ENCODE peak calls at places on chromosomes 7 and 10, in six cellular contexts. U is thoracic aorta, H is AG04450, X is neural progenitor cell, W is WTC11, Q is foreskin fibroblast. F is an unnamed sample.

GRCh38 chr7:12815871-12816270 is 128.4 kb downstream of the ARL4A start:
- DNase-seq in U (no peak), H (no peak), X (no peak), W (no peak), Q (no peak), F (no peak)

GRCh38 chr10:118977864-118978263 is 51.6 kb upstream of the NANOS1 start:
- DNase-seq in U (no peak), H (no peak), X (no peak), W (no peak), Q (no peak), F (no peak)

GRCh38 chr7:20959281-20959680 is 172.6 kb upstream of the SP8 start:
- DNase-seq in U (no peak), H (no peak), X (no peak), W (no peak), Q (no peak), F (no peak)

GRCh38 chr7:151704969-151705743 is 171.8 kb downstream of the PRKAG2 start:
- DNase-seq in U (no peak), H (no peak), X (peak), W (no peak), Q (peak), F (no peak)

GRCh38 chr7:104275900-104276299 is 52.5 kb upstream of the LHFPL3 start:
- DNase-seq in U (no peak), H (no peak), X (no peak), W (no peak), Q (peak), F (no peak)

GRCh38 chr10:20970044-20970443 is 72.9 kb upstream of the NEBL start:
- DNase-seq in U (no peak), H (no peak), X (no peak), W (no peak), Q (peak), F (no peak)

GRCh38 chr10:116699049-116699782 is 43.1 kb downstream of the HSPA12A start:
- DNase-seq in U (no peak), H (no peak), X (no peak), W (no peak), Q (no peak), F (no peak)

GRCh38 chr10:6005856-6006390 is 28.6 kb upstream of the IL15RA start:
- DNase-seq in U (no peak), H (no peak), X (no peak), W (no peak), Q (no peak), F (no peak)

GRCh38 chr7:19815546-19815945 is 42.1 kb upstream of the TMEM196 start:
- DNase-seq in U (no peak), H (no peak), X (no peak), W (no peak), Q (no peak), F (no peak)

GRCh38 chr10:99008106-99008505 is 227.5 kb downstream of the HPSE2 start:
- DNase-seq in U (no peak), H (no peak), X (no peak), W (no peak), Q (peak), F (no peak)

GRCh38 chr10:129465796-129466702 is 992 bp upstream of the MGMT start:
- DNase-seq in U (no peak), H (no peak), X (no peak), W (no peak), Q (no peak), F (no peak)

GRCh38 chr10:80462986-80463741 is 9.1 kb downstream of the TSPAN14 start:
- DNase-seq in U (no peak), H (no peak), X (no peak), W (no peak), Q (peak), F (no peak)

GRCh38 chr10:114024876-114025609 is 18.6 kb upstream of the ADRB1 start:
- DNase-seq in U (no peak), H (no peak), X (no peak), W (no peak), Q (peak), F (no peak)

GRCh38 chr7:55074008-55074499 is 55.2 kb downstream of the EGFR start:
- DNase-seq in U (no peak), H (no peak), X (no peak), W (no peak), Q (peak), F (peak)

GRCh38 chr7:30800785-30801252 is 29.6 kb downstream of the MINDY4 start:
- DNase-seq in U (no peak), H (peak), X (peak), W (peak), Q (peak), F (peak)

GRCh38 chr10:24256619-24257018 is 47.7 kb downstream of the KIAA1217 start:
- DNase-seq in U (no peak), H (no peak), X (no peak), W (no peak), Q (no peak), F (no peak)

GRCh38 chr10:14302035-14302434 is 28.7 kb downstream of the FRMD4A start:
- DNase-seq in U (no peak), H (peak), X (peak), W (no peak), Q (peak), F (no peak)

GRCh38 chr10:17430647-17431355 is 23.6 kb downstream of the ST8SIA6 start:
- DNase-seq in U (no peak), H (peak), X (peak), W (peak), Q (peak), F (peak)

GRCh38 chr7:95865716-95866371 is 93.5 kb downstream of the DYNC1I1 start:
- DNase-seq in U (no peak), H (no peak), X (peak), W (no peak), Q (no peak), F (no peak)

GRCh38 chr7:108347616-108348015 is 108.6 kb downstream of the NRCAM start:
- DNase-seq in U (no peak), H (no peak), X (peak), W (peak), Q (peak), F (no peak)

GRCh38 chr7:130888468-130888867 is 154.5 kb upstream of the KLF14 start:
- DNase-seq in U (no peak), H (no peak), X (no peak), W (no peak), Q (no peak), F (no peak)

GRCh38 chr10:24737001-24737400 is 13.3 kb upstream of the ARHGAP21 start:
- DNase-seq in U (no peak), H (no peak), X (no peak), W (no peak), Q (no peak), F (no peak)

GRCh38 chr7:78398576-78398975 is 600.0 kb downstream of the PHTF2 start:
- DNase-seq in U (no peak), H (no peak), X (peak), W (no peak), Q (no peak), F (no peak)

GRCh38 chr7:69527706-69528105 is 70.6 kb upstream of the AUTS2 start:
- DNase-seq in U (no peak), H (no peak), X (no peak), W (no peak), Q (no peak), F (no peak)

GRCh38 chr7:101287032-101287431 is 34.6 kb downstream of the IFT22 start:
- DNase-seq in U (no peak), H (no peak), X (no peak), W (no peak), Q (no peak), F (no peak)

GRCh38 chr10:92832998-92833642 is 15.2 kb upstream of the EXOC6 start:
- DNase-seq in U (no peak), H (no peak), X (no peak), W (no peak), Q (no peak), F (no peak)

GRCh38 chr7:86846494-86847190 is 202.9 kb downstream of the GRM3 start:
- DNase-seq in U (no peak), H (no peak), X (no peak), W (no peak), Q (no peak), F (no peak)

GRCh38 chr7:133830081-133830480 is 297.1 kb upstream of the LRGUK start:
- DNase-seq in U (no peak), H (no peak), X (no peak), W (no peak), Q (no peak), F (no peak)

GRCh38 chr10:1600861-1601260 is 136.5 kb downstream of the ADARB2 start:
- DNase-seq in U (no peak), H (no peak), X (no peak), W (no peak), Q (no peak), F (peak)

GRCh38 chr7:11570922-11571550 is 261.0 kb downstream of the THSD7A start:
- DNase-seq in U (no peak), H (no peak), X (no peak), W (no peak), Q (peak), F (no peak)

GRCh38 chr10:114682121-114682520 is 24.0 kb upstream of the ABLIM1 start:
- DNase-seq in U (no peak), H (no peak), X (peak), W (no peak), Q (no peak), F (no peak)

GRCh38 chr7:27868117-27868516 is 128.2 kb downstream of the TAX1BP1 start:
- DNase-seq in U (no peak), H (no peak), X (no peak), W (no peak), Q (peak), F (no peak)

GRCh38 chr10:132131581-132132250 is 55.0 kb upstream of the DPYSL4 start:
- DNase-seq in U (no peak), H (no peak), X (no peak), W (no peak), Q (no peak), F (no peak)

GRCh38 chr10:116888380-116889055 is 39.2 kb downstream of the ENO4 start:
- DNase-seq in U (peak), H (peak), X (no peak), W (peak), Q (peak), F (no peak)

GRCh38 chr7:131843862-131844261 is 287.4 kb upstream of the PODXL start:
- DNase-seq in U (no peak), H (no peak), X (no peak), W (no peak), Q (peak), F (no peak)

GRCh38 chr10:108582387-108582786 is 1340.9 kb downstream of the XPNPEP1 start:
- DNase-seq in U (no peak), H (no peak), X (no peak), W (no peak), Q (peak), F (no peak)

GRCh38 chr7:95977994-95978393 is 205.6 kb downstream of the DYNC1I1 start:
- DNase-seq in U (no peak), H (no peak), X (no peak), W (no peak), Q (no peak), F (no peak)

GRCh38 chr7:81645435-81645834 is 124.4 kb downstream of the HGF start:
- DNase-seq in U (no peak), H (no peak), X (no peak), W (no peak), Q (peak), F (no peak)

GRCh38 chr7:101598422-101598957 is 30.6 kb downstream of the MYL10 start:
- DNase-seq in U (no peak), H (no peak), X (no peak), W (no peak), Q (no peak), F (no peak)

DNA sequence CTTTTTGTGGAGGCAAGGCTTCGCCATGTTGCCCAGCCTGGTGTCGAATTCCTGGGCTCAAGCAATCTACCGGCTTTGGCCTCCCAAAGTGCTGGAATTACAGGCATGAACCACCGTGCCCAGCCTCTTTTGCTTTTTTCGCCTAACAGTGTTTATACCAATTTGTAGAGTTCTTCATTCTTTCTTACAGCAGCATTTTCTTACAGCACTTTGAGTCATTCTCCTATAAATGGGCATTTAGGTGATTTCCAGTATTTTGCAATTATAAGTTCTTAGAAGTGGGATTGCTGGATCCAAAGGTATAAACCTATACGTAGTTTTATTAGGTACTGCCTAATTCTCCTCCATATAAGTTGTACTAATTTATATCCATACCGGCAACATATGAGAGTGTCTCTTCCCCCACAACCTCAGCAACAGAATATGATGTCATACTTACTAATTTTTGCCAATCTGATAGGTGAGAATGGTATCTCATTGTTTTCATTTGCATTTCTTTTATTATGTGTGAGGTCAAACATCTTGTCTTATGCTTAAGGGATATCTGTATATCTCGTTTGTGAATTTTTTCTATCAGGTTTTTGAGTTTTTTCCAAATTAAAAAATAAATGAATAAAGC is 39.1 kb downstream of the SUFU start:
- DNase-seq in U (no peak), H (peak), X (no peak), W (no peak), Q (peak), F (no peak)
- TF ChIP-seq CTCF in U (no peak), H (no peak), X (no peak), W (no peak), Q (no peak), F (no peak)

GRCh38 chr10:71187600-71187999 is 24.8 kb upstream of the UNC5B start:
- DNase-seq in U (no peak), H (no peak), X (no peak), W (no peak), Q (peak), F (no peak)

GRCh38 chr10:71191459-71192113 is 20.8 kb upstream of the UNC5B start:
- DNase-seq in U (no peak), H (no peak), X (peak), W (peak), Q (no peak), F (no peak)

GRCh38 chr10:71193516-71193915 is 18.9 kb upstream of the UNC5B start:
- DNase-seq in U (no peak), H (no peak), X (no peak), W (no peak), Q (no peak), F (no peak)

GRCh38 chr10:71188201-71188600 is 24.2 kb upstream of the UNC5B start:
- DNase-seq in U (no peak), H (no peak), X (no peak), W (no peak), Q (no peak), F (no peak)

GRCh38 chr10:71191019-71191418 is 21.4 kb upstream of the UNC5B start:
- DNase-seq in U (no peak), H (no peak), X (no peak), W (no peak), Q (no peak), F (no peak)
- TF ChIP-seq CTCF in U (no peak), H (no peak), X (no peak), W (no peak), Q (no peak), F (no peak)

GRCh38 chr7:66771795-66772194 is 31.3 kb downstream of the RABGEF1 start:
- DNase-seq in U (no peak), H (no peak), X (peak), W (no peak), Q (no peak), F (no peak)

GRCh38 chr7:66768865-66769832 is 28.6 kb downstream of the RABGEF1 start:
- DNase-seq in U (no peak), H (no peak), X (no peak), W (no peak), Q (peak), F (no peak)

GRCh38 chr7:66766041-66766440 is 25.5 kb downstream of the RABGEF1 start:
- DNase-seq in U (no peak), H (no peak), X (no peak), W (no peak), Q (no peak), F (no peak)

GRCh38 chr7:66769833-66770512 is 29.4 kb downstream of the RABGEF1 start:
- DNase-seq in U (no peak), H (peak), X (no peak), W (no peak), Q (peak), F (no peak)
- TF ChIP-seq CTCF in U (no peak), H (no peak), X (no peak), W (no peak), Q (no peak), F (no peak)

GRCh38 chr10:49379596-49380410 is 16.1 kb downstream of the DRGX start:
- DNase-seq in U (no peak), H (no peak), X (no peak), W (peak), Q (no peak), F (peak)
- TF ChIP-seq CTCF in U (no peak), H (peak), X (peak), W (peak), Q (peak), F (no peak)

GRCh38 chr10:102713814-102714620 is at the start of gene ARL3:
- DNase-seq in U (peak), H (peak), X (peak), W (peak), Q (peak), F (peak)
- TF ChIP-seq CTCF in U (peak), H (peak), X (peak), W (peak), Q (no peak), F (peak)

DNA sequence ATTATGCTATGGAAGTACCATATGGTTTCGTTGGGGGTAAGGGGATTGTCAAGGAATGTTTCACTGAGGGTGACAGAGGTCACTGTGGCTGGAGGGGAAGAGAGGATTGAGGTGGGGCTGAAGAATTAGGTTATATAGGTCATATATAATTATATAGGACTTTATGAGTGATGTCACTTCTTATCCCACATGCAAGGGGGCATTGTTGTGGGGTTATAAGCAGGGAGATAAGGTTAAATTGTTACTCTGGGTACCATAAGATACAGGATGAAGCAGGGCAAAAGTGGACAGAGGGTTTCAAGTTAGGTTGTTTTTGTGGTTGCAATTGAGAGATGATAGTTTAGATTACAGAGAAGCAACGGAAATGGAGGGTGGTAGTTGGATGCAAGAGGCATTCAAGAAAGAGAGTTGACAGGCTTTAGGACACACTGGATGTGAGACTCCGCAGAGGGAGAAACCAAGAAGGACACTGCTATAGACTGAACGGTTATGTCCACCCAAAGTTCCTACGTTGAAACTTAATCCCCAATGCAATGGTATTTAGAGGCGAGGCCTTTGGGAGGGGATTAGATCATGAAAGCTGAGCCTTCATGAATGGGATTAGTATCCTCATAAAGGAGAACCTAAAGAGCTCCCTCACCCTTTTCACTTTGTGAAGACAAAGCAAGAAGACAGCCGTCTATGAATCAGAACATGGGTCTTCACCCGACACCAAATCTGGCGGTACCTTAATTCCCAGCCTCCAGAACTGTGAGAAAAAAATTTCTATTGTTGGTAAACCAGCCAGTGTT is 7.0 kb upstream of the PRR15 start:
- DNase-seq in U (no peak), H (no peak), X (peak), W (no peak), Q (peak), F (no peak)
- TF ChIP-seq CTCF in U (no peak), H (no peak), X (peak), W (peak), Q (no peak), F (no peak)

DNA sequence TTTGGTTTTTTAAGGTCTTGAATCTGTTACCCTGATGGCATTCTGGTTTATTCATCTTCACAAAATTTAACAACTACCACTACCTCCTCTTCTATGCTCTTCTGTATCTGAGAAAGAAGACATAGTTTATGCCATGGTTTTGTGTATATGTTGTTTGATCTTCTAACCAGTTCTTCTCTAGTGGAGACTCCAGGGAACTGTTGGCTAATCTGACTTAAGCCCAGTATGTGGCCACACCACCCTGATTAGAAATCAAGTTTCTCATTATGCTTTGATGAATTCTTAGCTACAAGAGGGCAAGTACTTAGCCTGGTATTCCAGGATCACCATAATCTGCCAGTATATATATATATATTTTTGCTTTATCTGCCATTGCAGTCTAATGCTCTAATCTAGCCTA is 99.5 kb upstream of the MXI1 start:
- DNase-seq in U (no peak), H (no peak), X (no peak), W (no peak), Q (no peak), F (no peak)
- TF ChIP-seq CTCF in U (no peak), H (no peak), X (no peak), W (no peak), Q (no peak), F (no peak)

DNA sequence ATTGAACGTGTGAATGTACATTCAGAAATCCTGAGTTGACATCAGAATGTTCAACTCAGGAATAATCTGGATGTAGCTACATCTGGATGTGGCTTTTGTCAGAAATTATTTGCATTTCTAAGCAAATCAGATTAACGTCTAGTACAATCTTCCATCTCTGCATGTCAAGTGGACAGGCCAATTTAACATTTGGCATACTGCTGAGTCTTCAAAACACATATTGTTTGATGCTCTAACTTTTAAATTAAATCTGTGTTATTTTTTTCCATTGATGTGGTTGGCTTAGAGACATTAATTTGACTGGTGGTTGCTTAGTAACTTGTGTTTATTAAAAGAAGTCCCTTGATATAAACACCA is 3.4 kb downstream of the STAMBPL1 start:
- DNase-seq in U (no peak), H (no peak), X (no peak), W (no peak), Q (no peak), F (no peak)
- TF ChIP-seq CTCF in U (no peak), H (no peak), X (no peak), W (no peak), Q (no peak), F (no peak)

DNA sequence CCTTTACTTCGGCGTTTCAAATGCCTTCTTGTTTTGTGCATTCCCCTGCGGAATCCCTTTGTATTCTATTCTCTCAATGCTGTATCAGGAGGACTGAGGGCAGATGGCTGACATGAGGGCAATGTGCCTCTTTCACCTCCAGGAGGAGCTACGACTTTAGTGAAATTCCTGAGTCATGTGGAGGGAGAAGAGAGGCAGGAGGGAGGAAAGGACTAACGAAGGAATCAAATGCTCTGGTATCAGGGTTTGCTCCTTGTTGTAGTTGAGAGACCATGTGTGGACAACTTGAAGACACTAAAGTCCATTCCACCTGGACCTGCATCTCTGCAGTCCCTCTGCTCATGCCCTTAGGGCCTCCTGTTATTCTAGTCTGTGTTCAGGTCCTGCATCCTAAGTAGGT is 40.2 kb upstream of the PRSS58 start:
- DNase-seq in U (no peak), H (no peak), X (peak), W (peak), Q (no peak), F (no peak)
- TF ChIP-seq CTCF in U (no peak), H (peak), X (peak), W (peak), Q (no peak), F (no peak)

F was measured in osteocyte.